ENCODE peak calls at places on chromosomes 1 and 21, in four cellular contexts. M, P, K and S are unnamed samples.
A peak's percentile ranks its signal among the peaks of the same experiment; 100 is the strongest.

GRCh38 chr1:180041587-180041986 is 87.0 kb downstream of the CEP350 start:
- DNase-seq in K (no peak), M (no peak), P (no peak), S (no peak)

GRCh38 chr1:155050560-155051341 is at the start of gene ADAM15:
- DNase-seq in K (peak; percentile 88), M (peak; percentile 88), P (peak; percentile 92), S (peak; percentile 84)

GRCh38 chr21:45642122-45642813 is 1.3 kb upstream of the PCBP3 start:
- DNase-seq in K (no peak), M (peak; percentile 15), P (no peak), S (no peak)

GRCh38 chr1:107140703-107141490 is at the start of gene NTNG1:
- DNase-seq in M (peak; percentile 66), K (no peak), P (no peak), S (no peak)

GRCh38 chr1:210917560-210918214 is 216.3 kb downstream of the KCNH1 start:
- DNase-seq in K (no peak), P (no peak), M (no peak), S (no peak)

GRCh38 chr1:230413061-230413460 is 13.1 kb downstream of the PGBD5 start:
- DNase-seq in M (no peak), K (no peak), P (no peak), S (no peak)

GRCh38 chr1:2937805-2938204 is 83.5 kb upstream of the ACTRT2 start:
- DNase-seq in M (no peak), K (no peak), P (peak; percentile 9), S (no peak)

GRCh38 chr1:12552951-12553921 is 64.8 kb downstream of the DHRS3 start:
- DNase-seq in P (peak; percentile 33), M (no peak), K (no peak), S (no peak)

GRCh38 chr1:153397056-153397923 is 6.4 kb upstream of the S100A8 start:
- DNase-seq in K (no peak), P (no peak), M (no peak), S (no peak)

GRCh38 chr1:95287078-95287477 is 53.1 kb downstream of the RWDD3 start:
- DNase-seq in K (no peak), P (no peak), M (no peak), S (no peak)

GRCh38 chr1:240212552-240212951 is 120.9 kb downstream of the FMN2 start:
- DNase-seq in K (no peak), P (no peak), M (no peak), S (no peak)

GRCh38 chr1:176136891-176137290 is 70.2 kb downstream of the COP1 start:
- DNase-seq in P (no peak), K (no peak), M (no peak), S (no peak)

GRCh38 chr21:39014751-39015150 is 168.5 kb downstream of the PSMG1 start:
- DNase-seq in P (no peak), M (peak; percentile 96), K (peak; percentile 25), S (no peak)

GRCh38 chr21:45393833-45394638 is 10.9 kb upstream of the COL18A1 start:
- DNase-seq in K (no peak), M (no peak), P (peak; percentile 36), S (no peak)

GRCh38 chr1:60078182-60078581 is 4.6 kb upstream of the C1orf87 start:
- DNase-seq in P (no peak), K (no peak), M (peak; percentile 38), S (no peak)

GRCh38 chr1:63888984-63889383 is 115.2 kb downstream of the ROR1 start:
- DNase-seq in M (peak; percentile 85), P (no peak), K (no peak), S (no peak)

GRCh38 chr1:246428542-246429308 is 78.4 kb downstream of the SMYD3 start:
- DNase-seq in K (no peak), M (peak; percentile 93), P (no peak), S (no peak)

GRCh38 chr1:235266967-235267366 is 61.0 kb downstream of the ARID4B start:
- DNase-seq in K (no peak), P (no peak), M (no peak), S (no peak)

GRCh38 chr1:177302365-177303044 is 131.7 kb downstream of the BRINP2 start:
- DNase-seq in K (no peak), M (peak; percentile 15), P (peak; percentile 53), S (no peak)

GRCh38 chr1:2803086-2803930 is 1.8 kb upstream of the TTC34 start:
- DNase-seq in K (no peak), M (no peak), P (peak; percentile 33), S (no peak)

GRCh38 chr1:6141601-6142000 is 38.5 kb downstream of the CHD5 start:
- DNase-seq in P (no peak), M (no peak), K (no peak), S (no peak)

GRCh38 chr1:15627343-15627988 is 10.2 kb downstream of the DDI2 start:
- DNase-seq in P (no peak), M (peak; percentile 42), K (no peak), S (no peak)

GRCh38 chr1:232600430-232601258 is 29.3 kb downstream of the SIPA1L2 start:
- DNase-seq in P (no peak), M (no peak), K (no peak), S (no peak)

GRCh38 chr1:9881838-9882249 is 28.2 kb downstream of the CTNNBIP1 start:
- DNase-seq in M (peak; percentile 76), K (peak; percentile 55), P (no peak), S (no peak)

GRCh38 chr21:37220433-37220980 is 46.6 kb downstream of the VPS26C start:
- DNase-seq in P (no peak), M (peak; percentile 69), K (no peak), S (no peak)

GRCh38 chr1:208270679-208271111 is 26.5 kb upstream of the PLXNA2 start:
- DNase-seq in K (no peak), M (no peak), P (no peak), S (no peak)

GRCh38 chr1:241269116-241269515 is 87.9 kb downstream of the RGS7 start:
- DNase-seq in K (no peak), M (no peak), P (no peak), S (no peak)

GRCh38 chr1:209869242-209870149 is 41.7 kb downstream of the UTP25 start:
- DNase-seq in P (no peak), M (peak; percentile 31), K (no peak), S (no peak)

GRCh38 chr1:156809711-156810366 is 6.8 kb downstream of the SH2D2A start:
- DNase-seq in P (no peak), M (no peak), K (no peak), S (no peak)

GRCh38 chr1:226985839-226986463 is 45.9 kb downstream of the COQ8A start:
- DNase-seq in P (no peak), M (no peak), K (no peak), S (no peak)
- H3K4me1 ChIP-seq in P (peaks cover 40% of the 10 kb centered on the region), M (no peaks in the 10 kb centered on the region), K (peaks cover 10% of the 10 kb centered on the region), S (no peaks in the 10 kb centered on the region)

GRCh38 chr1:225881081-225882007 is 836 bp downstream of the TMEM63A start:
- DNase-seq in P (peak; percentile 82), M (peak; percentile 65), K (peak; percentile 73), S (peak; percentile 55)

GRCh38 chr1:225879521-225880209 is 2.5 kb downstream of the TMEM63A start:
- DNase-seq in M (no peak), K (peak; percentile 54), P (peak; percentile 44), S (peak; percentile 51)

GRCh38 chr1:225880636-225881035 is 1.5 kb downstream of the TMEM63A start:
- DNase-seq in K (no peak), M (no peak), P (peak; percentile 18), S (no peak)

GRCh38 chr1:225878282-225878681 is 3.9 kb downstream of the TMEM63A start:
- DNase-seq in P (peak; percentile 23), K (no peak), M (no peak), S (no peak)

DNA sequence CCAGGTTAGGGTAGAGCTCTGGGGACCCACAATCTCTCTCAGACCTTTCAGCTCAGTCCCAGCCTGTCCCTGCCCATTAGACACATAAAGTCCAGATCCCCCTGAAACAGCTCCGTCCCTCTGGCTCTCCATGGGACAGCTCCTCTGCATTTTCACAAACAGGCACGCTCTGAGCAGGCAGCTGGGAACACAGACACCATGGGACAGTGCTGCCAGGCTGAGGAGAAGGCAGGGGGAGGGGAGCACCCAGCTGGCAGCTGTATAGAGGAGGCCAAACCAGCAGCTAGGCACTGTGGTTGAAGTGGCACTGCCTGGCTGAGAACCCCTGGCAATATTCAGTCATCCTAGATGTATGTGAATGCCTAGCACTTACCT is 2.0 kb downstream of the TMEM63A start:
- DNase-seq in M (no peak), K (no peak), P (peak; percentile 43), S (no peak)
- H3K4me1 ChIP-seq in M (peaks cover 14% of the 10 kb centered on the region), K (peaks cover 64% of the 10 kb centered on the region), P (peaks cover 59% of the 10 kb centered on the region), S (peaks cover 16% of the 10 kb centered on the region)

DNA sequence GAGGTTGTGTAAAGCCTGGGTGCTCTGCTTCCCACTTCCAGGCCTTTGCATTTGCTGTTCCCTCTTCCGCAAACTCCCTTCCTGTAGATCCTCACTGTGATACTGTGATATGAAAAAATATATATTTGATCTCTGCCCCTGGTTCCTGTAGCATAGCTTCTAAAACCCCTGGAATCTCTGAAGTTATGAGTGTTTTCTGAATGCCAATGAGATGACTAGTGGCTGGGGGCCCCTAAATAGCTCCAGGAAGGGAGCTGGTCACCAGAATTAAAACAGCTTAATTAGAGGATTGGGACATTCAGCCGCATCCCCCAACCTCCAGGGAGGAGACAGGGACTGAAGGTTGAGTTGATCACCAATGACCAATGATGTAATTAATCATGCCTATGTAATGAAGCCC is 21.9 kb downstream of the DUSP10 start:
- DNase-seq in M (peak; percentile 41), P (no peak), K (no peak), S (no peak)
- H3K4me1 ChIP-seq in M (peaks cover 72% of the 10 kb centered on the region), P (peaks cover 32% of the 10 kb centered on the region), K (peaks cover 50% of the 10 kb centered on the region), S (no peaks in the 10 kb centered on the region)

DNA sequence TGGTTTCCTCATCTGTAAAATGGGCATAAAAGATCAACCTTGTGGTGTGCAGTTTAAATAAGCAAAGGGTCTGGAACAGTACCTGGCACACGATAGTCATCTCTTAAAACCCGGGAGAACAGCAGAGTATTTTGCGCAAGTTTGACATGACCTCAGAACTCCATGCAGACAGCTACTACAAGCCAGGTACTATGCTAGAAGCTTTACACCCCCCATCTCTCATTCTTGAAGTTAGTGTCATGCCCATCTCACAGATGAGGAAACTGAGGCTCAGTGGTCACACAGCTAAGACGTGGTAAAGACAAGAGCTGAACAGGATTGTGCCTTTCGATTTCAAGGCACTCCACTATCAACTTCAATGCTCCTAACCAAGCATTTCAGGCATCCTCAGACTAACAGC is 78.7 kb downstream of the CAPZB start:
- DNase-seq in K (no peak), P (no peak), M (no peak), S (no peak)
- H3K4me1 ChIP-seq in K (no peaks in the 10 kb centered on the region), P (peaks cover 75% of the 10 kb centered on the region), M (peaks cover 21% of the 10 kb centered on the region), S (peaks cover 7% of the 10 kb centered on the region)

GRCh38 chr1:212035123-212035834 is at the start of the genes DTL and INTS7:
- DNase-seq in M (peak; percentile 100), P (peak; percentile 99), K (peak; percentile 98), S (peak; percentile 98)
- H3K4me1 ChIP-seq in M (peaks cover 43% of the 10 kb centered on the region), P (peaks cover 34% of the 10 kb centered on the region), K (peaks cover 50% of the 10 kb centered on the region), S (peaks cover 5% of the 10 kb centered on the region)